ENCODE peak calls at places on chromosome 17, in nine cellular contexts. U, F, G, V, Y, D, O, M and P are unnamed samples.

GRCh38 chr17:67021196-67021595 is 23.2 kb upstream of the CACNG1 start:
- DNase-seq in U (no peak), F (no peak), G (no peak), V (no peak), Y (no peak), D (no peak), O (no peak), M (no peak), P (no peak)

GRCh38 chr17:66675273-66675990 is 159.5 kb upstream of the CACNG5 start:
- DNase-seq in U (no peak), F (no peak), G (no peak), V (no peak), Y (no peak), D (no peak), O (no peak), M (no peak), P (no peak)

GRCh38 chr17:78613423-78613822 is 36.2 kb upstream of the DNAH17 start:
- DNase-seq in U (no peak), F (no peak), G (no peak), V (no peak), Y (no peak), D (no peak), O (no peak), M (no peak), P (no peak)

GRCh38 chr17:15480209-15480608 is 12.8 kb upstream of the CDRT4 start:
- DNase-seq in U (no peak), F (no peak), G (no peak), V (no peak), Y (no peak), D (no peak), O (no peak), M (no peak), P (no peak)

GRCh38 chr17:82531431-82531881 is 11.9 kb downstream of the FOXK2 start:
- DNase-seq in U (peak), F (peak), G (no peak), V (no peak), Y (no peak), D (no peak), O (no peak), M (no peak), P (peak)

GRCh38 chr17:2593846-2594656 is 597 bp downstream of the PAFAH1B1 start:
- DNase-seq in U (peak), F (peak), G (peak), V (peak), Y (peak), D (peak), O (peak), M (no peak), P (peak)

GRCh38 chr17:10172241-10172741 is 26.1 kb downstream of the GAS7 start:
- DNase-seq in U (peak), F (peak), G (no peak), V (no peak), Y (peak), D (no peak), O (no peak), M (no peak), P (no peak)

GRCh38 chr17:511001-511690 is 158.5 kb upstream of the RPH3AL start:
- DNase-seq in U (peak), F (peak), G (no peak), V (no peak), Y (peak), D (no peak), O (no peak), M (no peak), P (peak)

GRCh38 chr17:81635431-81635830 is 1.5 kb downstream of the NPLOC4 start:
- DNase-seq in U (no peak), F (no peak), G (no peak), V (no peak), Y (no peak), D (no peak), O (no peak), M (no peak), P (no peak)

GRCh38 chr17:33497623-33498022 is 204.5 kb upstream of the ASIC2 start:
- DNase-seq in U (no peak), F (no peak), G (no peak), V (no peak), Y (no peak), D (no peak), O (no peak), M (no peak), P (no peak)

GRCh38 chr17:41917192-41917591 is 1.6 kb downstream of the ACLY start:
- DNase-seq in U (peak), F (peak), G (peak), V (no peak), Y (peak), D (no peak), O (no peak), M (peak), P (peak)

GRCh38 chr17:34312080-34312479 is 7.2 kb upstream of the CCL8 start:
- DNase-seq in U (peak), F (peak), G (no peak), V (no peak), Y (no peak), D (no peak), O (no peak), M (no peak), P (peak)

GRCh38 chr17:15343749-15344148 is 2.4 kb upstream of the TEKT3 start:
- DNase-seq in U (peak), F (peak), G (no peak), V (no peak), Y (peak), D (no peak), O (no peak), M (no peak), P (no peak)

GRCh38 chr17:35315283-35315682 is 58.1 kb downstream of the SLFN11 start:
- DNase-seq in U (peak), F (peak), G (no peak), V (no peak), Y (peak), D (no peak), O (no peak), M (peak), P (peak)

GRCh38 chr17:337866-338265 is 14.7 kb downstream of the RPH3AL start:
- DNase-seq in U (no peak), F (no peak), G (peak), V (no peak), Y (no peak), D (no peak), O (no peak), M (no peak), P (no peak)

GRCh38 chr17:50550661-50551432 is 3.9 kb downstream of the SPATA20 start:
- DNase-seq in U (peak), F (peak), G (peak), V (peak), Y (peak), D (peak), O (no peak), M (peak), P (peak)

GRCh38 chr17:74177018-74177450 is 26.4 kb upstream of the RPL38 start:
- DNase-seq in U (peak), F (peak), G (no peak), V (no peak), Y (no peak), D (peak), O (no peak), M (no peak), P (no peak)

GRCh38 chr17:42135664-42136653 is 13.4 kb downstream of the HSPB9 start:
- DNase-seq in U (peak), F (peak), G (no peak), V (no peak), Y (peak), D (no peak), O (no peak), M (no peak), P (peak)

GRCh38 chr17:56983380-56983779 is 5.4 kb downstream of the SCPEP1 start:
- DNase-seq in U (no peak), F (no peak), G (no peak), V (no peak), Y (no peak), D (no peak), O (no peak), M (no peak), P (no peak)

GRCh38 chr17:82358467-82359350 is at the start of gene TEX19:
- DNase-seq in U (peak), F (no peak), G (peak), V (no peak), Y (no peak), D (no peak), O (no peak), M (no peak), P (no peak)

GRCh38 chr17:9677411-9677810 is 32.1 kb downstream of the USP43 start:
- DNase-seq in U (no peak), F (no peak), G (no peak), V (no peak), Y (no peak), D (no peak), O (no peak), M (no peak), P (no peak)

GRCh38 chr17:39626171-39626670 is 531 bp upstream of the PPP1R1B start:
- DNase-seq in U (no peak), F (no peak), G (no peak), V (no peak), Y (no peak), D (no peak), O (no peak), M (no peak), P (no peak)